ENCODE peak calls at places on chromosome 10, in five cellular contexts. X is keratinocyte, R is upper lobe of left lung, I is Peyer's patch, O is tibial nerve. B is an unnamed sample. For H3K4me1 and H3K27me3, the result is how much of the 10 kb centered on the place peaks cover.

GRCh38 chr10:11353229-11353896 is 258.1 kb downstream of the USP6NL start:
- DNase-seq in X (no peak), R (no peak), I (peak), O (no peak), B (no peak)

GRCh38 chr10:110496553-110497437 is 912 bp upstream of the DUSP5 start:
- DNase-seq in X (no peak), R (no peak), I (no peak), O (peak), B (no peak)

GRCh38 chr10:70493660-70494234 is 15.2 kb downstream of the PALD1 start:
- DNase-seq in X (no peak), R (no peak), I (peak), O (peak), B (peak)

GRCh38 chr10:24439935-24440334 is 231.0 kb downstream of the KIAA1217 start:
- DNase-seq in X (no peak), R (no peak), I (no peak), O (no peak), B (no peak)

GRCh38 chr10:103804866-103805265 is 50.5 kb downstream of the SH3PXD2A start:
- DNase-seq in X (no peak), R (no peak), I (no peak), O (no peak), B (no peak)

GRCh38 chr10:29896053-29896452 is 163.3 kb downstream of the JCAD start:
- DNase-seq in X (no peak), R (no peak), I (no peak), O (no peak), B (no peak)

GRCh38 chr10:43861966-43862751 is 213.5 kb upstream of the ZNF32 start:
- DNase-seq in X (no peak), R (no peak), I (peak), O (no peak), B (peak)

GRCh38 chr10:123642293-123642692 is 23.9 kb upstream of the GPR26 start:
- DNase-seq in X (no peak), R (peak), I (no peak), O (no peak), B (no peak)

GRCh38 chr10:130470286-130470685 is 334.1 kb downstream of the GLRX3 start:
- DNase-seq in X (no peak), R (peak), I (no peak), O (no peak), B (no peak)

GRCh38 chr10:70500812-70501301 is 22.3 kb downstream of the PALD1 start:
- DNase-seq in X (no peak), R (no peak), I (no peak), O (no peak), B (peak)

GRCh38 chr10:125407000-125407502 is 246.7 kb upstream of the CTBP2 start:
- DNase-seq in X (peak), R (no peak), I (no peak), O (no peak), B (no peak)

GRCh38 chr10:129626801-129627434 is 159.9 kb downstream of the MGMT start:
- DNase-seq in X (no peak), R (peak), I (no peak), O (no peak), B (no peak)

GRCh38 chr10:36446873-36447272 is 678.5 kb upstream of the ANKRD30A start:
- DNase-seq in X (no peak), R (no peak), I (no peak), O (no peak), B (peak)

GRCh38 chr10:24519950-24520349 is 203.7 kb downstream of the ARHGAP21 start:
- DNase-seq in X (no peak), R (no peak), I (no peak), O (no peak), B (no peak)

GRCh38 chr10:8874972-8875371 is 820.5 kb downstream of the GATA3 start:
- DNase-seq in X (no peak), R (no peak), I (no peak), O (no peak), B (no peak)

GRCh38 chr10:69348824-69349541 is 67.7 kb downstream of the TACR2 start:
- DNase-seq in X (peak), R (no peak), I (no peak), O (peak), B (peak)

GRCh38 chr10:115209133-115209532 is 116.0 kb downstream of the ATRNL1 start:
- DNase-seq in X (no peak), R (no peak), I (no peak), O (no peak), B (no peak)

GRCh38 chr10:32207544-32207943 is 139.4 kb downstream of the EPC1 start:
- DNase-seq in X (no peak), R (no peak), I (peak), O (peak), B (peak)

GRCh38 chr10:2232479-2232878 is 495.2 kb upstream of the ADARB2 start:
- DNase-seq in X (no peak), R (no peak), I (no peak), O (no peak), B (no peak)

GRCh38 chr10:43904301-43904700 is 255.6 kb upstream of the ZNF32 start:
- DNase-seq in X (no peak), R (peak), I (no peak), O (no peak), B (no peak)

GRCh38 chr10:77925410-77925794 is 1.2 kb downstream of the DLG5 start:
- DNase-seq in X (no peak), R (no peak), I (no peak), O (peak), B (peak)

GRCh38 chr10:104331208-104331838 is 6.9 kb downstream of the ITPRIP start:
- DNase-seq in X (no peak), R (no peak), I (peak), O (no peak), B (peak)

GRCh38 chr10:77287647-77288120 is 349.9 kb downstream of the KCNMA1 start:
- DNase-seq in X (no peak), R (no peak), I (no peak), O (no peak), B (peak)

GRCh38 chr10:63757067-63757466 is 235.9 kb downstream of the REEP3 start:
- DNase-seq in X (no peak), R (no peak), I (no peak), O (no peak), B (no peak)

GRCh38 chr10:30756151-30756550 is 126.6 kb upstream of the LYZL2 start:
- DNase-seq in X (no peak), R (no peak), I (no peak), O (no peak), B (no peak)

GRCh38 chr10:125136087-125136486 is 24.3 kb downstream of the CTBP2 start:
- DNase-seq in X (no peak), R (no peak), I (no peak), O (no peak), B (no peak)

GRCh38 chr10:88853155-88853554 is 1.5 kb upstream of the ANKRD22 start:
- DNase-seq in X (no peak), R (no peak), I (no peak), O (no peak), B (no peak)

GRCh38 chr10:22700489-22700888 is 13.9 kb downstream of the PIP4K2A start:
- DNase-seq in X (no peak), R (no peak), I (no peak), O (no peak), B (no peak)

GRCh38 chr10:95864906-95865813 is 42.6 kb upstream of the CC2D2B start:
- DNase-seq in X (no peak), R (no peak), I (peak), O (peak), B (no peak)

GRCh38 chr10:131300508-131300907 is 11.0 kb downstream of the TCERG1L start:
- DNase-seq in X (no peak), R (no peak), I (no peak), O (no peak), B (no peak)

GRCh38 chr10:8331896-8332729 is 277.6 kb downstream of the GATA3 start:
- DNase-seq in X (peak), R (peak), I (peak), O (no peak), B (peak)

GRCh38 chr10:80472234-80473095 is 18.4 kb downstream of the TSPAN14 start:
- DNase-seq in X (peak), R (no peak), I (peak), O (no peak), B (no peak)

GRCh38 chr10:107686095-107686494 is 521.6 kb upstream of the SORCS1 start:
- DNase-seq in X (no peak), R (no peak), I (peak), O (peak), B (peak)

GRCh38 chr10:127552446-127552845 is 3.3 kb downstream of the NPS start:
- DNase-seq in X (no peak), R (no peak), I (no peak), O (no peak), B (no peak)

GRCh38 chr10:119706521-119707278 is 19.1 kb upstream of the INPP5F start:
- DNase-seq in X (no peak), R (no peak), I (no peak), O (no peak), B (no peak)

GRCh38 chr10:90674927-90675326 is 182.9 kb downstream of the HTR7 start:
- DNase-seq in X (peak), R (no peak), I (no peak), O (no peak), B (no peak)

GRCh38 chr10:23516530-23516929 is 77.7 kb downstream of the OTUD1 start:
- DNase-seq in X (no peak), R (no peak), I (no peak), O (no peak), B (no peak)

GRCh38 chr10:37478381-37478780 is 353.0 kb downstream of the ANKRD30A start:
- DNase-seq in X (no peak), R (no peak), I (no peak), O (no peak), B (no peak)

GRCh38 chr10:105195831-105196230 is 554.7 kb downstream of the SORCS3 start:
- DNase-seq in X (no peak), R (no peak), I (no peak), O (no peak), B (no peak)

GRCh38 chr10:43192824-43193223 is 54.6 kb downstream of the CSGALNACT2 start:
- DNase-seq in X (no peak), R (no peak), I (peak), O (no peak), B (no peak)

GRCh38 chr10:59881640-59882039 is 24.7 kb downstream of the CCDC6 start:
- DNase-seq in X (no peak), R (no peak), I (no peak), O (no peak), B (no peak)
- H3K4me1 ChIP-seq in X (under half), R (under half), I (under half), O (under half), B (under half)

GRCh38 chr10:12463459-12463838 is 114.1 kb downstream of the CAMK1D start:
- DNase-seq in X (no peak), R (no peak), I (no peak), O (no peak), B (no peak)

GRCh38 chr10:12470719-12471118 is 121.4 kb downstream of the CAMK1D start:
- DNase-seq in X (no peak), R (no peak), I (no peak), O (no peak), B (no peak)

GRCh38 chr10:12466701-12467100 is 117.4 kb downstream of the CAMK1D start:
- DNase-seq in X (no peak), R (no peak), I (no peak), O (no peak), B (no peak)

GRCh38 chr10:12469345-12469744 is 120.0 kb downstream of the CAMK1D start:
- DNase-seq in X (no peak), R (no peak), I (no peak), O (no peak), B (no peak)

GRCh38 chr10:12465385-12466136 is 116.2 kb downstream of the CAMK1D start:
- DNase-seq in X (no peak), R (no peak), I (no peak), O (no peak), B (no peak)
- H3K27me3 ChIP-seq in X (under half), R (under half), I (under half), O (under half), B (under half)

DNA sequence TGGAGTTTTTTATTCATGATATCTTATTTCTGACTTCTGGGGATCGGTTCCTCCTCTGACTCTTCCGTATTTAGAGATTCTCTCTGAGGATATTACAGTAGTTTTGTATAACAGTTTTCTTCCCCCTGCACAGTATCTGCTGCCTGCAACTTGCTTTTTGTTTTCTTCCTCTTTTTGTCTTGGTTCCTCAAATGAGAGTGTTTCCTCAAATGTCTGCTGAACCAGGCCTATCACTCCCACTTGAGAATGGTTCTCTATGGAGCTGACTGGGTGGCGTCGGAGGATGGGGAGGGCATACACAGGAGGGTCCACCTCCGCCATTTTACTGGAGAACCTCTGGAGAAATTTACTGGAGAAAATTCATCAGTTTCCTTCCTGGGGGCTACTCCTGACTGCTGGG is 27.7 kb downstream of the ARHGAP22 start:
- DNase-seq in X (no peak), R (no peak), I (no peak), O (no peak), B (no peak)
- H3K4me1 ChIP-seq in X (under half), R (under half), I (under half), O (under half), B (under half)

GRCh38 chr10:101090597-101090996 is 28.8 kb downstream of the KAZALD1 start:
- DNase-seq in X (no peak), R (no peak), I (no peak), O (no peak), B (no peak)
- H3K27me3 ChIP-seq in X (under half), R (under half), I (under half), O (half or more), B (under half)

GRCh38 chr10:614772-615582 is 74.5 kb downstream of the DIP2C start:
- DNase-seq in X (no peak), R (no peak), I (no peak), O (no peak), B (no peak)

GRCh38 chr10:614341-614664 is 75.2 kb downstream of the DIP2C start:
- DNase-seq in X (no peak), R (peak), I (no peak), O (no peak), B (no peak)

GRCh38 chr10:617471-617870 is 72.0 kb downstream of the DIP2C start:
- DNase-seq in X (no peak), R (no peak), I (no peak), O (no peak), B (no peak)

GRCh38 chr10:613661-614340 is 75.7 kb downstream of the DIP2C start:
- DNase-seq in X (no peak), R (no peak), I (no peak), O (no peak), B (no peak)

DNA sequence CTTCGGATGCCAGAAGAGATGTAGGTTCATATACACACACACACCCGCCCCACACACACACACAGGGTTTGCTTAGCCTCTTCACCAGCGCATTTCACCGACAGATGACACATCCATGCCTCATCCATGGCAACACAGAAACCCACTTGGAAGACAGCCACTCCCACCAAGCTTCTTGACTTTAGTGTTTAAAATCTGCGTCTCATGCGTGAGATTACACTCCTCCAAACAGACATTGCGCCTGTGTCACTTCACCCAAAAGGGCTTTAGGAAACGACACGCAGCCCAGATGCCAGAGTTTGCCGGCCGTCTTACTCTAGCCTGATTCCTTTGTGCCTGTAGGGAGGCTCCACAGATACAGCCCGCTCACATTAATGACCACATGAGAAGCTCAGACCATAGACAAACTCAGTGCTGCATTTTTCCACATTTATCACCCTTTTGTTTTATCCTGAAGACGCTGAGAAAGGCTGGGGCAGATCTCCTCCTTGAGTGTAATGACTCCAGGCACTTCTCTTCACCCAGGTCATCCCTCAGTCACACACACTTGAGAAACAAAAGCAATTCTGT is 73.8 kb downstream of the DIP2C start:
- DNase-seq in X (no peak), R (no peak), I (no peak), O (no peak), B (no peak)
- H3K4me1 ChIP-seq in X (under half), R (under half), I (under half), O (under half), B (under half)

DNA sequence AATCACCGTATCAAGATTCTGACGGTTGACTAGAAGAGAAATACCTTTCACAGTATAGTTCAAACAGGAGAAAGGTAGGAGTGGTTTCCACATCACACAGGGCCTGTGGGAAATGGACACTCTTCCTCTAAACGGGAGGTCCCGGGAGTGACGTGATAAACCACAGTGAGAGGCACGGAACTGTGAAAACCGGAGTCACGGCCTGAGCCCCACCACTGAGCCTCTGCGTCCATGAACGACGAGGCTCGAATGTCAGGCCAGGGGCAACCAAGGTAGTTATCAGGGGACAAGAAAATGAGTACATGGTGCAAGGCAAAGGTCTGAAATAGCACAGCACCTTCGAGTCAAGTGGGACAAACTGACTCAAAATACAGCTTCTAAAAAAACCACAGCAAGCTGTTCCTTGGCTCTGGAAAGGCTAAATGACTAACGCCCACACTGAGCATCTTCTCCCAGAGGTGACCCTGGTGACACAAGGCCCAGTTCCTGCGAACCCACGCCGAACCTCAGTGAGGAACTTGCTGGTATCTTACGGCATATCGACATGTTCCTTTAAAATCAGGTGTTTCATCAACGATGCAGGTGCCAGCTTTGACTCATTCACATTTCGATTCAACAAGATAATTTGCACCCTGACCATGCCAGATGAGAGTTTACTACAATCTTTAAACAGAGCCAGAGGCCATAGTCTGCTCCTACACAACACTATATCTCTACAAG is 99.3 kb downstream of the DIP2C start:
- DNase-seq in X (no peak), R (no peak), I (no peak), O (no peak), B (no peak)
- H3K27me3 ChIP-seq in X (under half), R (under half), I (under half), O (under half), B (under half)

GRCh38 chr10:3702569-3702968 is 82.4 kb downstream of the KLF6 start:
- DNase-seq in X (no peak), R (no peak), I (no peak), O (no peak), B (no peak)
- H3K4me1 ChIP-seq in X (under half), R (under half), I (under half), O (under half), B (under half)

DNA sequence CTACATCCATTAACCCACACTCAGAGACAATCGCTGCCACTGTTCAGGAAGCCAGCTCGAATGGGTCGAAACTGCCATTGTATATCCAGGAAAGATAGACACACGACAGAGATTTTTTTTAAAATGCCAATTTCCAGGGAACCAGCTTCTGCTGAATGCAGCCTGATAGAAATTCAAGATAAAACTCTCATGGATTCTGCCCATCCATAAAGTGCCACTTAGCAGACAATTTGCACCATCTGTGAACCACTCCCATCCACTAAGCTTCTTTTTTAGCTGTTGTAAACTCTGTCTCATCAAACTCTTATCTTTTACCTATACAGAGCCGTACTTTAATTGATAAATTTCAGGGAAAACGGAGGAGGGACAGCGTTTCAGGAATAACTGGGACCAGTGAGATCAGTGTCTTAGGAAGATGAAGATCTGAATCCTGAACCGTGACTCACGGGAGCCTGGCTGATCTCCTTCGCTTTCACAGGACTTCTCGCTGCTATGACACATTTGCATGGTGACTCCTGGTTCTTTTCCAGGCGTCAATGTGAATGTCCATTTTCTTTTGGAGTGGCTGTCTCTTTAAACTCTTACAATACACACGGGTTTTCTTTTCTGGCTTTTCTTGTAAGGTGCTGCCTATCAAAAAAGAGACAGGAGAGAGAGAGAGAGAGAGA is 103.4 kb downstream of the FAM204A start:
- DNase-seq in X (no peak), R (no peak), I (no peak), O (no peak), B (no peak)
- H3K27me3 ChIP-seq in X (under half), R (under half), I (under half), O (half or more), B (under half)